ENCODE peak calls at places on chromosomes 16 and 17, in eight cellular contexts. W is A673, F is AG09309, I is cardiac fibroblast, K is transverse colon, N is body of pancreas, M is PC-3, R is NB4. Z is an unnamed sample.

GRCh38 chr16:67967183-67967955 is 1.1 kb downstream of the SLC12A4 start:
- DNase-seq in W (peak; percentile 45), F (no peak), I (no peak), K (no peak), N (no peak), M (peak; percentile 11), R (no peak), Z (peak; percentile 20)

GRCh38 chr16:89285381-89285780 is 67.9 kb downstream of the ZNF778 start:
- DNase-seq in W (no peak), F (no peak), I (no peak), K (no peak), N (no peak), M (no peak), R (no peak), Z (no peak)

GRCh38 chr17:4706121-4706520 is 2.2 kb upstream of the PELP1 start:
- DNase-seq in W (no peak), F (no peak), I (no peak), K (no peak), N (no peak), M (peak; percentile 7), R (no peak), Z (no peak)

GRCh38 chr17:55532670-55533069 is 21.4 kb upstream of the SMIM36 start:
- DNase-seq in W (no peak), F (no peak), I (no peak), K (no peak), N (no peak), M (no peak), R (no peak), Z (no peak)

GRCh38 chr17:17004251-17004996 is 32.5 kb upstream of the TNFRSF13B start:
- DNase-seq in W (no peak), F (no peak), I (no peak), K (no peak), N (no peak), M (no peak), R (no peak), Z (no peak)

GRCh38 chr17:49579522-49579921 is 3.9 kb downstream of the NXPH3 start:
- DNase-seq in W (no peak), F (no peak), I (no peak), K (no peak), N (no peak), M (no peak), R (no peak), Z (no peak)

GRCh38 chr17:60386475-60387058 is 5.4 kb downstream of the USP32 start:
- DNase-seq in W (no peak), F (no peak), I (no peak), K (no peak), N (no peak), M (no peak), R (no peak), Z (no peak)

GRCh38 chr16:1141201-1141600 is 11.7 kb upstream of the CACNA1H start:
- DNase-seq in W (no peak), F (no peak), I (no peak), K (no peak), N (no peak), M (no peak), R (no peak), Z (no peak)

GRCh38 chr16:31010539-31010938 is at the start of gene STX1B:
- DNase-seq in W (peak; percentile 35), F (no peak), I (no peak), K (peak; percentile 21), N (no peak), M (no peak), R (no peak), Z (no peak)

GRCh38 chr17:28744104-28744801 is 442 bp downstream of the TRAF4 start:
- DNase-seq in W (peak; percentile 48), F (no peak), I (peak; percentile 78), K (peak; percentile 70), N (peak; percentile 61), M (no peak), R (peak; percentile 58), Z (peak; percentile 11)

GRCh38 chr17:51857052-51857593 is 301.4 kb downstream of the CA10 start:
- DNase-seq in W (peak; percentile 33), F (no peak), I (no peak), K (no peak), N (no peak), M (peak; percentile 39), R (no peak), Z (no peak)

GRCh38 chr17:19716108-19717030 is at the start of gene SLC47A2:
- DNase-seq in W (no peak), F (no peak), I (no peak), K (no peak), N (no peak), M (peak; percentile 26), R (no peak), Z (no peak)

GRCh38 chr16:22313141-22313781 is 16.1 kb downstream of the POLR3E start:
- DNase-seq in W (no peak), F (no peak), I (no peak), K (no peak), N (no peak), M (no peak), R (no peak), Z (no peak)

GRCh38 chr16:81946206-81946605 is 65.1 kb downstream of the SDR42E1 start:
- DNase-seq in W (peak; percentile 43), F (peak; percentile 14), I (no peak), K (no peak), N (no peak), M (no peak), R (no peak), Z (no peak)

GRCh38 chr17:17841620-17842025 is 4.8 kb upstream of the SREBF1 start:
- DNase-seq in W (no peak), F (no peak), I (no peak), K (no peak), N (peak; percentile 90), M (no peak), R (no peak), Z (no peak)

GRCh38 chr17:19271751-19272357 is 34.7 kb downstream of the EPN2 start:
- DNase-seq in W (no peak), F (no peak), I (no peak), K (no peak), N (no peak), M (no peak), R (no peak), Z (no peak)

GRCh38 chr17:65688307-65688706 is 126.9 kb upstream of the AXIN2 start:
- DNase-seq in W (no peak), F (no peak), I (no peak), K (no peak), N (no peak), M (no peak), R (no peak), Z (no peak)

GRCh38 chr17:62627904-62628603 is 584 bp downstream of the MRC2 start:
- DNase-seq in W (peak; percentile 87), F (no peak), I (peak; percentile 84), K (peak; percentile 28), N (no peak), M (peak; percentile 30), R (peak; percentile 81), Z (no peak)

GRCh38 chr16:46573008-46573833 is 48.0 kb downstream of the SHCBP1 start:
- DNase-seq in W (no peak), F (no peak), I (peak; percentile 5), K (no peak), N (no peak), M (peak; percentile 58), R (peak; percentile 44), Z (no peak)

GRCh38 chr17:75478508-75478907 is 22.1 kb downstream of the TMEM94 start:
- DNase-seq in W (no peak), F (no peak), I (no peak), K (no peak), N (no peak), M (no peak), R (no peak), Z (no peak)

GRCh38 chr17:51572115-51572514 is 311.8 kb downstream of the UTP18 start:
- DNase-seq in W (no peak), F (no peak), I (no peak), K (no peak), N (no peak), M (no peak), R (no peak), Z (no peak)

GRCh38 chr17:80264048-80264792 is 3.6 kb downstream of the RNF213 start:
- DNase-seq in W (no peak), F (no peak), I (no peak), K (peak; percentile 55), N (no peak), M (no peak), R (peak; percentile 60), Z (no peak)
- H3K4me3 ChIP-seq in W (peak overlapping the region; percentile 8), F (no peak overlapping the region), I (peak overlapping the region; percentile 16), K (no peak overlapping the region), N (no peak overlapping the region), M (no peak overlapping the region), R (no peak overlapping the region), Z (no peak overlapping the region)

GRCh38 chr17:27457405-27457730 is 1.1 kb downstream of the KSR1 start:
- DNase-seq in W (no peak), F (no peak), I (no peak), K (no peak), N (no peak), M (no peak), R (no peak), Z (no peak)

GRCh38 chr17:27456681-27457404 is 595 bp downstream of the KSR1 start:
- DNase-seq in W (no peak), F (no peak), I (peak; percentile 30), K (peak; percentile 17), N (peak; percentile 45), M (no peak), R (no peak), Z (no peak)

GRCh38 chr17:27457731-27458523 is 1.7 kb downstream of the KSR1 start:
- DNase-seq in W (peak; percentile 61), F (peak; percentile 63), I (peak; percentile 56), K (no peak), N (no peak), M (no peak), R (peak; percentile 33), Z (no peak)

GRCh38 chr17:27455569-27455913 is 707 bp upstream of the KSR1 start:
- DNase-seq in W (no peak), F (no peak), I (no peak), K (no peak), N (no peak), M (no peak), R (no peak), Z (no peak)

GRCh38 chr17:27455914-27456680 is at the start of gene KSR1:
- DNase-seq in W (peak; percentile 86), F (no peak), I (peak; percentile 82), K (peak; percentile 89), N (peak; percentile 90), M (peak; percentile 61), R (peak; percentile 88), Z (peak; percentile 37)
- TF ChIP-seq CTCF in W (peak; percentile 79), F (no peak), I (peak; percentile 29), K (peak; percentile 18), N (peak; percentile 43), M (peak; percentile 37), R (peak; percentile 76), Z (peak; percentile 65)

GRCh38 chr16:57537596-57538234 is 1.3 kb upstream of the CCDC102A start:
- DNase-seq in W (no peak), F (no peak), I (no peak), K (no peak), N (no peak), M (no peak), R (peak; percentile 47), Z (no peak)
- H3K4me3 ChIP-seq in W (no peak overlapping the region), F (no peak overlapping the region), I (no peak overlapping the region), K (no peak overlapping the region), N (no peak overlapping the region), M (no peak overlapping the region), R (no peak overlapping the region), Z (no peak overlapping the region)

DNA sequence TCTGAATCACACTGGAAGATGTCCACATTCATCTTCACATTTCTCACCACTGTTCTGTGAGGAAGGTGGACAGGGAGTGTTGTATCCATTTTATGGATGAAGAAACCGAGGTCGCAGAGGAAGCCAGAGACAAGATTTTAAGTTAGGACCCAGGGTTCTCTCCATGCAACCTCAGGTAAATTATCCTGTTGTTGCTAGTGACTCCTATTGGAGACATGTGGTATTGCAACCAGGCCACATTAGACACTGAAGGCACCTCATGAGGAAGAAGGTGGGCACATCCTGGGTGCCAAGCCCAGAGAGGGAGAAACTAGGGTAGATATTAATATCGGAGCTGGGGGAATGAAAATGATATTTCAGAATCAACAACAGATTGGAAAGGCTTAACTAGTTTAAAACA is 8.5 kb upstream of the WNT9B start:
- DNase-seq in W (no peak), F (no peak), I (no peak), K (no peak), N (no peak), M (peak; percentile 47), R (no peak), Z (no peak)
- TF ChIP-seq CTCF in W (peak; percentile 51), F (peak; percentile 55), I (peak; percentile 78), K (no peak), N (peak; percentile 19), M (peak; percentile 92), R (peak; percentile 53), Z (peak; percentile 68)

Z was measured in retinal pigment epithelial cell.